ENCODE peak calls at places on chromosomes 2 and 18, in five cellular contexts. Y, P, F, C and O are unnamed samples.

GRCh38 chr2:160473508-160474318 is 19.9 kb downstream of the RBMS1 start:
- DNase-seq in Y (no peak), P (no peak), F (peak; percentile 17), C (no peak), O (no peak)

GRCh38 chr2:53630001-53630606 is 137.5 kb upstream of the CHAC2 start:
- DNase-seq in Y (no peak), P (no peak), F (peak; percentile 2), C (no peak), O (no peak)

GRCh38 chr2:109141006-109141600 is 12.1 kb downstream of the SH3RF3 start:
- DNase-seq in Y (no peak), P (no peak), F (no peak), C (no peak), O (no peak)

GRCh38 chr2:150133623-150134022 is 353.8 kb downstream of the RND3 start:
- DNase-seq in Y (no peak), P (peak; percentile 91), F (peak; percentile 94), C (peak; percentile 95), O (no peak)

GRCh38 chr2:238165288-238165921 is 6.6 kb downstream of the ERFE start:
- DNase-seq in Y (no peak), P (no peak), F (no peak), C (no peak), O (no peak)

GRCh38 chr2:230861564-230862255 is 3.0 kb upstream of the ITM2C start:
- DNase-seq in Y (no peak), P (no peak), F (no peak), C (no peak), O (no peak)

GRCh38 chr2:222671259-222672067 is at the start of gene MOGAT1:
- DNase-seq in Y (no peak), P (peak; percentile 20), F (peak; percentile 17), C (no peak), O (no peak)

GRCh38 chr2:36403675-36404230 is 48.2 kb downstream of the CRIM1 start:
- DNase-seq in Y (no peak), P (peak; percentile 90), F (peak; percentile 99), C (peak; percentile 75), O (no peak)

GRCh38 chr2:85430780-85431601 is 12.5 kb downstream of the SH2D6 start:
- DNase-seq in Y (no peak), P (no peak), F (no peak), C (no peak), O (no peak)

GRCh38 chr2:172412996-172413492 is 14.3 kb upstream of the ITGA6 start:
- DNase-seq in Y (no peak), P (no peak), F (no peak), C (no peak), O (no peak)

GRCh38 chr2:10258326-10258725 is 44.4 kb upstream of the HPCAL1 start:
- DNase-seq in Y (no peak), P (no peak), F (no peak), C (no peak), O (no peak)

GRCh38 chr2:17426708-17427107 is 91.5 kb downstream of the RAD51AP2 start:
- DNase-seq in Y (no peak), P (no peak), F (no peak), C (no peak), O (no peak)

GRCh38 chr2:228839506-228839905 is 431.6 kb downstream of the PID1 start:
- DNase-seq in Y (no peak), P (no peak), F (no peak), C (no peak), O (no peak)

GRCh38 chr18:43879350-43879749 is 602.1 kb upstream of the SYT4 start:
- DNase-seq in Y (no peak), P (no peak), F (no peak), C (no peak), O (no peak)

GRCh38 chr2:36633470-36634092 is 35.6 kb upstream of the FEZ2 start:
- DNase-seq in Y (no peak), P (no peak), F (peak; percentile 73), C (no peak), O (no peak)

GRCh38 chr2:106161938-106162814 is 31.9 kb downstream of the UXS1 start:
- DNase-seq in Y (no peak), P (no peak), F (no peak), C (peak; percentile 73), O (no peak)

GRCh38 chr2:28343184-28343942 is 49.3 kb upstream of the FOSL2 start:
- DNase-seq in Y (no peak), P (no peak), F (no peak), C (no peak), O (no peak)

GRCh38 chr18:45270289-45270771 is 344.9 kb upstream of the SLC14A2 start:
- DNase-seq in Y (no peak), P (no peak), F (peak; percentile 26), C (no peak), O (no peak)

GRCh38 chr2:150735894-150736498 is 248.5 kb upstream of the RND3 start:
- DNase-seq in Y (no peak), P (no peak), F (no peak), C (no peak), O (no peak)

GRCh38 chr2:73291461-73292315 is 1.7 kb downstream of the EGR4 start:
- DNase-seq in Y (no peak), P (no peak), F (no peak), C (no peak), O (no peak)

GRCh38 chr2:200736646-200737274 is 75.0 kb upstream of the BZW1 start:
- DNase-seq in Y (no peak), P (no peak), F (no peak), C (no peak), O (no peak)

GRCh38 chr2:15584767-15585469 is 6.8 kb upstream of the DDX1 start:
- DNase-seq in Y (no peak), P (no peak), F (peak; percentile 15), C (no peak), O (no peak)

GRCh38 chr2:120599064-120599463 is 136.6 kb upstream of the GLI2 start:
- DNase-seq in Y (no peak), P (no peak), F (no peak), C (no peak), O (no peak)

GRCh38 chr2:162926501-162926900 is 87.9 kb upstream of the KCNH7 start:
- DNase-seq in Y (no peak), P (peak; percentile 87), F (peak; percentile 88), C (peak; percentile 87), O (no peak)

GRCh38 chr2:229641676-229642075 is 72.7 kb downstream of the DNER start:
- DNase-seq in Y (no peak), P (no peak), F (no peak), C (no peak), O (no peak)

GRCh38 chr2:88658890-88659881 is 31.9 kb upstream of the EIF2AK3 start:
- DNase-seq in Y (no peak), P (peak; percentile 8), F (peak; percentile 86), C (peak; percentile 71), O (no peak)

GRCh38 chr18:46337206-46337710 is 233.1 kb downstream of the HAUS1 start:
- DNase-seq in Y (no peak), P (no peak), F (no peak), C (no peak), O (no peak)

GRCh38 chr18:34701911-34702310 is 8.2 kb upstream of the DTNA start:
- DNase-seq in Y (no peak), P (no peak), F (no peak), C (no peak), O (no peak)

GRCh38 chr2:40036241-40036640 is 257.2 kb upstream of the THUMPD2 start:
- DNase-seq in Y (no peak), P (no peak), F (no peak), C (no peak), O (no peak)